ENCODE peak calls at places on chromosomes 13 and 19, in ten cellular contexts. One of them, this sample, is unnamed.

GRCh38 chr19:37470216-37470615 is 1.1 kb downstream of the ZNF570 start:
- DNase-seq in left lobe of liver: no peak
- DNase-seq in HCEC 1CT: no peak
- DNase-seq in breast epithelium: no peak
- DNase-seq in left lung: no peak
- DNase-seq in NCI-H2171 treated with DMSO at 0.1 percent for 48 hours: no peak
- DNase-seq in astrocyte of the spinal cord: no peak
- DNase-seq in Right ventricle myocardium superior: no peak
- DNase-seq in activated naive CD8-positive, alpha-beta T cell treated with anti-CD3 and anti-CD28 coated beads for 36 hours: no peak
- DNase-seq in activated CD4-positive, alpha-beta T cell treated with anti-CD3 and anti-CD28 coated beads, Interleukin-2, amount 50 U/mL, for 1 hour: no peak
- DNase-seq in this sample: no peak

GRCh38 chr19:33558846-33559245 is 37.3 kb upstream of the PEPD start:
- DNase-seq in astrocyte of the spinal cord: no peak
- DNase-seq in left lobe of liver: no peak
- DNase-seq in activated naive CD8-positive, alpha-beta T cell treated with anti-CD3 and anti-CD28 coated beads for 36 hours: no peak
- DNase-seq in left lung: no peak
- DNase-seq in activated CD4-positive, alpha-beta T cell treated with anti-CD3 and anti-CD28 coated beads, Interleukin-2, amount 50 U/mL, for 1 hour: no peak
- DNase-seq in breast epithelium: no peak
- DNase-seq in Right ventricle myocardium superior: no peak
- DNase-seq in NCI-H2171 treated with DMSO at 0.1 percent for 48 hours: peak; percentile 79
- DNase-seq in HCEC 1CT: no peak
- DNase-seq in this sample: no peak

GRCh38 chr13:26558912-26559485 is 1.5 kb downstream of the WASF3 start:
- DNase-seq in activated naive CD8-positive, alpha-beta T cell treated with anti-CD3 and anti-CD28 coated beads for 36 hours: no peak
- DNase-seq in breast epithelium: no peak
- DNase-seq in HCEC 1CT: no peak
- DNase-seq in activated CD4-positive, alpha-beta T cell treated with anti-CD3 and anti-CD28 coated beads, Interleukin-2, amount 50 U/mL, for 1 hour: no peak
- DNase-seq in left lobe of liver: no peak
- DNase-seq in left lung: no peak
- DNase-seq in NCI-H2171 treated with DMSO at 0.1 percent for 48 hours: no peak
- DNase-seq in astrocyte of the spinal cord: peak; percentile 5
- DNase-seq in Right ventricle myocardium superior: no peak
- DNase-seq in this sample: no peak

GRCh38 chr13:44403720-44404063 is 30.1 kb downstream of the SERP2 start:
- DNase-seq in astrocyte of the spinal cord: no peak
- DNase-seq in NCI-H2171 treated with DMSO at 0.1 percent for 48 hours: peak; percentile 22
- DNase-seq in HCEC 1CT: no peak
- DNase-seq in Right ventricle myocardium superior: no peak
- DNase-seq in breast epithelium: no peak
- DNase-seq in activated naive CD8-positive, alpha-beta T cell treated with anti-CD3 and anti-CD28 coated beads for 36 hours: no peak
- DNase-seq in activated CD4-positive, alpha-beta T cell treated with anti-CD3 and anti-CD28 coated beads, Interleukin-2, amount 50 U/mL, for 1 hour: no peak
- DNase-seq in left lobe of liver: peak; percentile 79
- DNase-seq in left lung: no peak
- DNase-seq in this sample: peak; percentile 73

GRCh38 chr13:83622422-83622784 is 259.9 kb downstream of the SLITRK1 start:
- DNase-seq in activated naive CD8-positive, alpha-beta T cell treated with anti-CD3 and anti-CD28 coated beads for 36 hours: no peak
- DNase-seq in astrocyte of the spinal cord: peak; percentile 5
- DNase-seq in Right ventricle myocardium superior: no peak
- DNase-seq in breast epithelium: no peak
- DNase-seq in activated CD4-positive, alpha-beta T cell treated with anti-CD3 and anti-CD28 coated beads, Interleukin-2, amount 50 U/mL, for 1 hour: no peak
- DNase-seq in NCI-H2171 treated with DMSO at 0.1 percent for 48 hours: no peak
- DNase-seq in left lung: no peak
- DNase-seq in left lobe of liver: no peak
- DNase-seq in HCEC 1CT: no peak
- DNase-seq in this sample: no peak

GRCh38 chr13:60574706-60575105 is 177.7 kb downstream of the TDRD3 start:
- DNase-seq in left lobe of liver: no peak
- DNase-seq in HCEC 1CT: no peak
- DNase-seq in Right ventricle myocardium superior: no peak
- DNase-seq in breast epithelium: no peak
- DNase-seq in activated naive CD8-positive, alpha-beta T cell treated with anti-CD3 and anti-CD28 coated beads for 36 hours: no peak
- DNase-seq in activated CD4-positive, alpha-beta T cell treated with anti-CD3 and anti-CD28 coated beads, Interleukin-2, amount 50 U/mL, for 1 hour: no peak
- DNase-seq in astrocyte of the spinal cord: no peak
- DNase-seq in left lung: no peak
- DNase-seq in NCI-H2171 treated with DMSO at 0.1 percent for 48 hours: no peak
- DNase-seq in this sample: no peak

GRCh38 chr19:13764101-13764807 is at the start of gene MRI1:
- DNase-seq in NCI-H2171 treated with DMSO at 0.1 percent for 48 hours: peak; percentile 73
- DNase-seq in left lobe of liver: peak; percentile 88
- DNase-seq in astrocyte of the spinal cord: peak; percentile 63
- DNase-seq in HCEC 1CT: peak; percentile 48
- DNase-seq in Right ventricle myocardium superior: peak; percentile 90
- DNase-seq in activated CD4-positive, alpha-beta T cell treated with anti-CD3 and anti-CD28 coated beads, Interleukin-2, amount 50 U/mL, for 1 hour: peak; percentile 54
- DNase-seq in activated naive CD8-positive, alpha-beta T cell treated with anti-CD3 and anti-CD28 coated beads for 36 hours: peak; percentile 74
- DNase-seq in left lung: peak; percentile 76
- DNase-seq in breast epithelium: peak; percentile 59
- DNase-seq in this sample: peak; percentile 85

GRCh38 chr19:39032164-39032918 is at the start of gene FBXO27:
- DNase-seq in activated naive CD8-positive, alpha-beta T cell treated with anti-CD3 and anti-CD28 coated beads for 36 hours: peak; percentile 3
- DNase-seq in HCEC 1CT: no peak
- DNase-seq in activated CD4-positive, alpha-beta T cell treated with anti-CD3 and anti-CD28 coated beads, Interleukin-2, amount 50 U/mL, for 1 hour: no peak
- DNase-seq in left lobe of liver: no peak
- DNase-seq in NCI-H2171 treated with DMSO at 0.1 percent for 48 hours: peak; percentile 59
- DNase-seq in left lung: peak; percentile 39
- DNase-seq in breast epithelium: peak; percentile 19
- DNase-seq in Right ventricle myocardium superior: no peak
- DNase-seq in astrocyte of the spinal cord: no peak
- DNase-seq in this sample: peak; percentile 40

GRCh38 chr19:46995492-46995891 is 24.1 kb upstream of the NPAS1 start:
- DNase-seq in HCEC 1CT: no peak
- DNase-seq in left lung: no peak
- DNase-seq in NCI-H2171 treated with DMSO at 0.1 percent for 48 hours: no peak
- DNase-seq in activated CD4-positive, alpha-beta T cell treated with anti-CD3 and anti-CD28 coated beads, Interleukin-2, amount 50 U/mL, for 1 hour: no peak
- DNase-seq in left lobe of liver: no peak
- DNase-seq in activated naive CD8-positive, alpha-beta T cell treated with anti-CD3 and anti-CD28 coated beads for 36 hours: no peak
- DNase-seq in astrocyte of the spinal cord: no peak
- DNase-seq in breast epithelium: no peak
- DNase-seq in Right ventricle myocardium superior: no peak
- DNase-seq in this sample: no peak

GRCh38 chr13:106381083-106381482 is 154.4 kb downstream of the EFNB2 start:
- DNase-seq in breast epithelium: no peak
- DNase-seq in left lung: no peak
- DNase-seq in Right ventricle myocardium superior: no peak
- DNase-seq in activated CD4-positive, alpha-beta T cell treated with anti-CD3 and anti-CD28 coated beads, Interleukin-2, amount 50 U/mL, for 1 hour: no peak
- DNase-seq in activated naive CD8-positive, alpha-beta T cell treated with anti-CD3 and anti-CD28 coated beads for 36 hours: no peak
- DNase-seq in astrocyte of the spinal cord: peak; percentile 31
- DNase-seq in HCEC 1CT: no peak
- DNase-seq in left lobe of liver: no peak
- DNase-seq in NCI-H2171 treated with DMSO at 0.1 percent for 48 hours: no peak
- DNase-seq in this sample: no peak

GRCh38 chr13:100547805-100548204 is 40.8 kb downstream of the GGACT start:
- DNase-seq in activated CD4-positive, alpha-beta T cell treated with anti-CD3 and anti-CD28 coated beads, Interleukin-2, amount 50 U/mL, for 1 hour: no peak
- DNase-seq in astrocyte of the spinal cord: no peak
- DNase-seq in activated naive CD8-positive, alpha-beta T cell treated with anti-CD3 and anti-CD28 coated beads for 36 hours: no peak
- DNase-seq in Right ventricle myocardium superior: no peak
- DNase-seq in HCEC 1CT: no peak
- DNase-seq in left lung: no peak
- DNase-seq in left lobe of liver: peak; percentile 81
- DNase-seq in breast epithelium: peak; percentile 65
- DNase-seq in NCI-H2171 treated with DMSO at 0.1 percent for 48 hours: peak; percentile 76
- DNase-seq in this sample: peak; percentile 50

GRCh38 chr13:33973194-33973593 is 155.2 kb downstream of the RFC3 start:
- DNase-seq in HCEC 1CT: no peak
- DNase-seq in breast epithelium: no peak
- DNase-seq in NCI-H2171 treated with DMSO at 0.1 percent for 48 hours: no peak
- DNase-seq in Right ventricle myocardium superior: no peak
- DNase-seq in activated CD4-positive, alpha-beta T cell treated with anti-CD3 and anti-CD28 coated beads, Interleukin-2, amount 50 U/mL, for 1 hour: no peak
- DNase-seq in left lobe of liver: no peak
- DNase-seq in left lung: no peak
- DNase-seq in activated naive CD8-positive, alpha-beta T cell treated with anti-CD3 and anti-CD28 coated beads for 36 hours: no peak
- DNase-seq in astrocyte of the spinal cord: no peak
- DNase-seq in this sample: no peak

GRCh38 chr13:98473135-98473791 is 103.6 kb downstream of the STK24 start:
- DNase-seq in left lung: no peak
- DNase-seq in activated naive CD8-positive, alpha-beta T cell treated with anti-CD3 and anti-CD28 coated beads for 36 hours: no peak
- DNase-seq in Right ventricle myocardium superior: no peak
- DNase-seq in breast epithelium: no peak
- DNase-seq in NCI-H2171 treated with DMSO at 0.1 percent for 48 hours: no peak
- DNase-seq in left lobe of liver: peak; percentile 96
- DNase-seq in activated CD4-positive, alpha-beta T cell treated with anti-CD3 and anti-CD28 coated beads, Interleukin-2, amount 50 U/mL, for 1 hour: no peak
- DNase-seq in astrocyte of the spinal cord: no peak
- DNase-seq in HCEC 1CT: no peak
- DNase-seq in this sample: peak; percentile 82

GRCh38 chr13:62387642-62388041 is 972.0 kb upstream of the PCDH20 start:
- DNase-seq in breast epithelium: no peak
- DNase-seq in Right ventricle myocardium superior: no peak
- DNase-seq in astrocyte of the spinal cord: peak; percentile 24
- DNase-seq in HCEC 1CT: no peak
- DNase-seq in activated naive CD8-positive, alpha-beta T cell treated with anti-CD3 and anti-CD28 coated beads for 36 hours: no peak
- DNase-seq in NCI-H2171 treated with DMSO at 0.1 percent for 48 hours: no peak
- DNase-seq in left lobe of liver: no peak
- DNase-seq in left lung: no peak
- DNase-seq in activated CD4-positive, alpha-beta T cell treated with anti-CD3 and anti-CD28 coated beads, Interleukin-2, amount 50 U/mL, for 1 hour: no peak
- DNase-seq in this sample: no peak